ENCODE peak calls at places on chromosomes 12 and 14, in nine cellular contexts. O is thoracic aorta; I is left ventricle myocardium inferior; L is lower leg skin; P is right atrium auricular region; B is GM12878; D is tibial artery; Q is CD4-positive, alpha-beta memory T cell; C is right lobe of liver. H is an unnamed sample.
A peak's percentile ranks its signal among the peaks of the same experiment; 100 is the strongest.

GRCh38 chr14:104799657-104800599 is 973 bp upstream of the ZBTB42 start:
- DNase-seq in Q (peak; percentile 80), P (peak; percentile 81), O (peak; percentile 58), L (peak; percentile 65), I (peak; percentile 91), B (no peak), C (peak; percentile 90), D (peak; percentile 84), H (peak; percentile 76)

GRCh38 chr12:109291117-109291516 is 18.0 kb downstream of the FOXN4 start:
- DNase-seq in O (no peak), B (no peak), Q (no peak), D (no peak), P (no peak), I (no peak), C (no peak), L (no peak), H (no peak)

GRCh38 chr12:53657041-53657440 is 18.8 kb downstream of the ATP5MC2 start:
- DNase-seq in I (no peak), O (no peak), L (no peak), Q (no peak), B (no peak), C (no peak), D (no peak), P (no peak), H (no peak)

GRCh38 chr12:49776413-49776812 is 35.1 kb downstream of the TMBIM6 start:
- DNase-seq in B (no peak), D (peak; percentile 74), I (peak; percentile 63), Q (peak; percentile 32), C (peak; percentile 66), O (no peak), P (peak; percentile 87), L (peak; percentile 59), H (peak; percentile 23)

GRCh38 chr12:9604288-9604687 is 3.4 kb downstream of the KLRB1 start:
- DNase-seq in Q (no peak), C (no peak), L (no peak), P (no peak), B (no peak), O (no peak), I (no peak), D (no peak), H (no peak)

GRCh38 chr12:103093499-103094106 is 136.1 kb downstream of the ASCL1 start:
- DNase-seq in Q (no peak), I (no peak), D (no peak), P (no peak), B (no peak), L (no peak), O (no peak), C (peak; percentile 45), H (no peak)

GRCh38 chr12:23891115-23891514 is 58.4 kb downstream of the SOX5 start:
- DNase-seq in D (no peak), P (no peak), Q (no peak), O (no peak), B (no peak), I (no peak), L (no peak), C (no peak), H (no peak)

GRCh38 chr12:103642240-103642864 is 55.3 kb downstream of the STAB2 start:
- DNase-seq in P (no peak), C (no peak), D (no peak), O (no peak), B (no peak), Q (no peak), I (no peak), L (no peak), H (no peak)

GRCh38 chr12:65937806-65938205 is 113.5 kb downstream of the HMGA2 start:
- DNase-seq in I (no peak), Q (no peak), P (no peak), B (no peak), D (no peak), O (no peak), L (no peak), C (no peak), H (no peak)

GRCh38 chr12:82326905-82327503 is 31.2 kb downstream of the CCDC59 start:
- DNase-seq in I (no peak), C (no peak), O (no peak), P (no peak), D (no peak), Q (no peak), B (no peak), L (no peak), H (no peak)

GRCh38 chr12:45354399-45354798 is 138.5 kb downstream of the ANO6 start:
- DNase-seq in O (no peak), L (no peak), P (no peak), B (peak; percentile 21), Q (no peak), I (no peak), D (no peak), C (no peak), H (no peak)

GRCh38 chr14:35934499-35934898 is 108.4 kb downstream of the BRMS1L start:
- DNase-seq in D (no peak), I (no peak), Q (no peak), O (no peak), P (no peak), B (peak; percentile 33), C (no peak), L (no peak), H (no peak)

GRCh38 chr14:104424406-104425072 is 155.0 kb upstream of the C14orf180 start:
- DNase-seq in O (no peak), D (no peak), I (no peak), C (no peak), P (peak; percentile 53), B (no peak), L (no peak), Q (no peak), H (no peak)

GRCh38 chr14:44453433-44454171 is 53.5 kb downstream of the FSCB start:
- DNase-seq in I (no peak), L (no peak), B (no peak), P (no peak), Q (no peak), D (no peak), O (no peak), C (no peak), H (no peak)

GRCh38 chr12:115466076-115466475 is 782.1 kb upstream of the TBX3 start:
- DNase-seq in B (no peak), I (no peak), O (no peak), D (no peak), Q (no peak), L (no peak), C (no peak), P (no peak), H (no peak)

GRCh38 chr12:7638064-7638763 is 27.5 kb downstream of the APOBEC1 start:
- DNase-seq in I (no peak), D (no peak), L (no peak), O (no peak), B (no peak), C (no peak), Q (no peak), P (no peak), H (no peak)
- H3K4me3 ChIP-seq in I (no peak overlapping the region), D (no peak overlapping the region), L (no peak overlapping the region), O (peak overlapping the region; percentile 41), B (no peak overlapping the region), C (no peak overlapping the region), Q (no peak overlapping the region), P (no peak overlapping the region), H (no peak overlapping the region)

GRCh38 chr14:95321693-95322455 is 2.2 kb upstream of the CLMN start:
- DNase-seq in C (no peak), P (no peak), B (no peak), I (no peak), O (no peak), D (no peak), L (no peak), Q (no peak), H (no peak)
- H3K4me3 ChIP-seq in C (no peak overlapping the region), P (no peak overlapping the region), B (no peak overlapping the region), I (no peak overlapping the region), O (no peak overlapping the region), D (no peak overlapping the region), L (no peak overlapping the region), Q (no peak overlapping the region), H (no peak overlapping the region)

GRCh38 chr12:48008349-48008748 is 4.1 kb upstream of the COL2A1 start:
- DNase-seq in C (no peak), P (no peak), O (no peak), Q (no peak), L (no peak), D (no peak), I (no peak), B (no peak), H (no peak)

GRCh38 chr12:48009471-48009870 is 5.2 kb upstream of the COL2A1 start:
- DNase-seq in B (no peak), D (no peak), O (no peak), P (no peak), Q (no peak), L (no peak), C (no peak), I (no peak), H (no peak)

GRCh38 chr12:48008950-48009349 is 4.7 kb upstream of the COL2A1 start:
- DNase-seq in Q (no peak), B (no peak), P (no peak), O (no peak), I (no peak), L (no peak), D (no peak), C (no peak), H (no peak)

GRCh38 chr12:48012070-48012469 is 7.8 kb upstream of the COL2A1 start:
- DNase-seq in P (no peak), O (no peak), C (no peak), B (no peak), D (no peak), L (no peak), I (no peak), Q (no peak), H (no peak)

GRCh38 chr12:48010366-48010970 is 6.2 kb upstream of the COL2A1 start:
- DNase-seq in D (no peak), C (no peak), L (no peak), O (no peak), I (no peak), B (no peak), P (no peak), Q (no peak), H (no peak)
- H3K4me3 ChIP-seq in D (no peak overlapping the region), C (no peak overlapping the region), L (no peak overlapping the region), O (no peak overlapping the region), I (no peak overlapping the region), B (no peak overlapping the region), P (no peak overlapping the region), Q (no peak overlapping the region), H (no peak overlapping the region)

GRCh38 chr12:32535260-32535999 is 136.1 kb downstream of the FGD4 start:
- DNase-seq in O (peak; percentile 17), B (no peak), I (peak; percentile 89), D (peak; percentile 81), C (peak; percentile 87), Q (no peak), P (peak; percentile 67), L (peak; percentile 58), H (no peak)

GRCh38 chr12:32532951-32533350 is 133.6 kb downstream of the FGD4 start:
- DNase-seq in D (no peak), C (no peak), P (no peak), L (no peak), O (no peak), I (no peak), B (no peak), Q (no peak), H (no peak)

GRCh38 chr12:32532415-32532814 is 133.1 kb downstream of the FGD4 start:
- DNase-seq in I (no peak), Q (no peak), O (no peak), D (no peak), L (no peak), C (no peak), B (no peak), P (no peak), H (no peak)

GRCh38 chr12:32534698-32535097 is 135.3 kb downstream of the FGD4 start:
- DNase-seq in O (no peak), Q (no peak), I (no peak), B (no peak), D (no peak), C (no peak), P (no peak), L (no peak), H (no peak)

GRCh38 chr12:32533971-32534590 is 134.7 kb downstream of the FGD4 start:
- DNase-seq in Q (no peak), C (peak; percentile 91), D (peak; percentile 79), O (peak; percentile 52), L (peak; percentile 75), B (no peak), P (peak; percentile 67), I (peak; percentile 31), H (no peak)
- H3K4me3 ChIP-seq in Q (no peak overlapping the region), C (peak overlapping the region; percentile 50), D (peak overlapping the region; percentile 52), O (peak overlapping the region; percentile 78), L (no peak overlapping the region), B (no peak overlapping the region), P (peak overlapping the region; percentile 44), I (peak overlapping the region; percentile 66), H (no peak overlapping the region)

H was measured in effector memory CD4-positive, alpha-beta T cell.